ENCODE peak calls at places on chromosomes 5 and 9, in seven cellular contexts. One of them, this sample, is unnamed.
A peak's percentile ranks its signal among the peaks of the same experiment; 100 is the strongest.

GRCh38 chr5:64637837-64638443 is 52.4 kb upstream of the SHISAL2B start:
- DNase-seq in mesenchymal stem cell: peak; percentile 6
- DNase-seq in neuronal stem cell: no peak
- DNase-seq in IMR-90: no peak
- DNase-seq in H1: no peak
- DNase-seq in H9: peak; percentile 37
- DNase-seq in trophoblast cell: no peak
- DNase-seq in this sample: peak; percentile 67

GRCh38 chr5:64876203-64876602 is 107.5 kb downstream of the CWC27 start:
- DNase-seq in mesenchymal stem cell: no peak
- DNase-seq in neuronal stem cell: no peak
- DNase-seq in IMR-90: no peak
- DNase-seq in H1: no peak
- DNase-seq in H9: no peak
- DNase-seq in trophoblast cell: no peak
- DNase-seq in this sample: no peak

GRCh38 chr9:133477992-133478850 is 678 bp downstream of the SLC2A6 start:
- DNase-seq in mesenchymal stem cell: peak; percentile 89
- DNase-seq in neuronal stem cell: peak; percentile 39
- DNase-seq in IMR-90: peak; percentile 17
- DNase-seq in H1: no peak
- DNase-seq in H9: no peak
- DNase-seq in trophoblast cell: peak; percentile 30
- DNase-seq in this sample: peak; percentile 73

GRCh38 chr5:58849995-58850667 is 267.3 kb downstream of the RAB3C start:
- DNase-seq in mesenchymal stem cell: peak; percentile 43
- DNase-seq in neuronal stem cell: peak; percentile 64
- DNase-seq in IMR-90: peak; percentile 26
- DNase-seq in H1: no peak
- DNase-seq in H9: no peak
- DNase-seq in trophoblast cell: peak; percentile 91
- DNase-seq in this sample: peak; percentile 97

GRCh38 chr9:522658-523057 is 308.0 kb downstream of the DOCK8 start:
- DNase-seq in mesenchymal stem cell: no peak
- DNase-seq in neuronal stem cell: no peak
- DNase-seq in IMR-90: no peak
- DNase-seq in H1: no peak
- DNase-seq in H9: no peak
- DNase-seq in trophoblast cell: no peak
- DNase-seq in this sample: no peak

GRCh38 chr5:113221294-113222176 is 213.3 kb downstream of the TSSK1B start:
- DNase-seq in mesenchymal stem cell: no peak
- DNase-seq in neuronal stem cell: no peak
- DNase-seq in IMR-90: peak; percentile 31
- DNase-seq in H1: no peak
- DNase-seq in H9: no peak
- DNase-seq in trophoblast cell: no peak
- DNase-seq in this sample: no peak

GRCh38 chr9:120486347-120486746 is 93.6 kb downstream of the CDK5RAP2 start:
- DNase-seq in mesenchymal stem cell: no peak
- DNase-seq in neuronal stem cell: no peak
- DNase-seq in IMR-90: no peak
- DNase-seq in H1: no peak
- DNase-seq in H9: no peak
- DNase-seq in trophoblast cell: no peak
- DNase-seq in this sample: no peak

GRCh38 chr5:127950707-127951356 is 132.7 kb upstream of the SLC12A2 start:
- DNase-seq in mesenchymal stem cell: peak; percentile 38
- DNase-seq in neuronal stem cell: no peak
- DNase-seq in IMR-90: peak; percentile 18
- DNase-seq in H1: no peak
- DNase-seq in H9: no peak
- DNase-seq in trophoblast cell: peak; percentile 29
- DNase-seq in this sample: no peak

GRCh38 chr5:33827885-33828284 is 63.9 kb downstream of the ADAMTS12 start:
- DNase-seq in mesenchymal stem cell: no peak
- DNase-seq in neuronal stem cell: no peak
- DNase-seq in IMR-90: no peak
- DNase-seq in H1: no peak
- DNase-seq in H9: no peak
- DNase-seq in trophoblast cell: no peak
- DNase-seq in this sample: no peak

GRCh38 chr5:74035521-74035937 is 409.5 kb downstream of the ARHGEF28 start:
- DNase-seq in mesenchymal stem cell: peak; percentile 69
- DNase-seq in neuronal stem cell: no peak
- DNase-seq in IMR-90: peak; percentile 69
- DNase-seq in H1: no peak
- DNase-seq in H9: peak; percentile 46
- DNase-seq in trophoblast cell: peak; percentile 31
- DNase-seq in this sample: peak; percentile 90

GRCh38 chr5:149702607-149702952 is 27.5 kb upstream of the PPARGC1B start:
- DNase-seq in mesenchymal stem cell: no peak
- DNase-seq in neuronal stem cell: no peak
- DNase-seq in IMR-90: no peak
- DNase-seq in H1: no peak
- DNase-seq in H9: no peak
- DNase-seq in trophoblast cell: no peak
- DNase-seq in this sample: no peak

GRCh38 chr9:130179508-130179907 is 7.3 kb downstream of the NCS1 start:
- DNase-seq in mesenchymal stem cell: no peak
- DNase-seq in neuronal stem cell: no peak
- DNase-seq in IMR-90: no peak
- DNase-seq in H1: no peak
- DNase-seq in H9: no peak
- DNase-seq in trophoblast cell: no peak
- DNase-seq in this sample: no peak

GRCh38 chr9:83362341-83362995 is 175.7 kb downstream of the FRMD3 start:
- DNase-seq in mesenchymal stem cell: no peak
- DNase-seq in neuronal stem cell: no peak
- DNase-seq in IMR-90: no peak
- DNase-seq in H1: no peak
- DNase-seq in H9: no peak
- DNase-seq in trophoblast cell: no peak
- DNase-seq in this sample: peak; percentile 24

GRCh38 chr5:68037541-68037940 is 178.0 kb upstream of the PIK3R1 start:
- DNase-seq in mesenchymal stem cell: peak; percentile 32
- DNase-seq in neuronal stem cell: no peak
- DNase-seq in IMR-90: peak; percentile 5
- DNase-seq in H1: no peak
- DNase-seq in H9: no peak
- DNase-seq in trophoblast cell: peak; percentile 50
- DNase-seq in this sample: no peak

GRCh38 chr9:34179528-34180138 is 790 bp downstream of the UBAP1 start:
- DNase-seq in mesenchymal stem cell: peak; percentile 73
- DNase-seq in neuronal stem cell: no peak
- DNase-seq in IMR-90: peak; percentile 61
- DNase-seq in H1: no peak
- DNase-seq in H9: no peak
- DNase-seq in trophoblast cell: peak; percentile 87
- DNase-seq in this sample: no peak

GRCh38 chr9:130698514-130698913 is 4.9 kb downstream of the EXOSC2 start:
- DNase-seq in mesenchymal stem cell: no peak
- DNase-seq in neuronal stem cell: no peak
- DNase-seq in IMR-90: peak; percentile 37
- DNase-seq in H1: no peak
- DNase-seq in H9: no peak
- DNase-seq in trophoblast cell: peak; percentile 65
- DNase-seq in this sample: peak; percentile 71

DNA sequence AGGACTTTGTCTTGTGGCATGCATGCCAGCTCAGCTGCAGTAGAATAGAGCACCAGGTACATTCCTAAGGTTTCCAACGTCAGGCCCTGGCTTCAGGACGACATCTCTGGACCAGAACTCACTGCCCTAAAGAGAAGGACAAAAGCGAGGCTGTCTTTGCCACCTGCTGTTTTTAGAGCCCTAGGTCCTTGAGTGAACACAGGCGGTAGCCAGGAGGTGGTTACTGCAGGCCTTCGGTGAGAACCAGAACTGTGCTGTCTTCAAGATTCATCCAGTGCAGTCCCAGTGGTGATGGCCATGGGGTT is 288.9 kb upstream of the CDH18 start:
- DNase-seq in mesenchymal stem cell: no peak
- DNase-seq in neuronal stem cell: no peak
- DNase-seq in IMR-90: no peak
- DNase-seq in H1: peak; percentile 15
- DNase-seq in H9: peak; percentile 31
- DNase-seq in trophoblast cell: no peak
- DNase-seq in this sample: peak; percentile 10
- H4K8ac ChIP-seq in mesenchymal stem cell: no peak overlapping the region
- H4K8ac ChIP-seq in neuronal stem cell: no peak overlapping the region
- H4K8ac ChIP-seq in IMR-90: no peak overlapping the region
- H4K8ac ChIP-seq in H1: no peak overlapping the region
- H4K8ac ChIP-seq in H9: no peak overlapping the region
- H4K8ac ChIP-seq in trophoblast cell: no peak overlapping the region
- H4K8ac ChIP-seq in this sample: no peak overlapping the region

DNA sequence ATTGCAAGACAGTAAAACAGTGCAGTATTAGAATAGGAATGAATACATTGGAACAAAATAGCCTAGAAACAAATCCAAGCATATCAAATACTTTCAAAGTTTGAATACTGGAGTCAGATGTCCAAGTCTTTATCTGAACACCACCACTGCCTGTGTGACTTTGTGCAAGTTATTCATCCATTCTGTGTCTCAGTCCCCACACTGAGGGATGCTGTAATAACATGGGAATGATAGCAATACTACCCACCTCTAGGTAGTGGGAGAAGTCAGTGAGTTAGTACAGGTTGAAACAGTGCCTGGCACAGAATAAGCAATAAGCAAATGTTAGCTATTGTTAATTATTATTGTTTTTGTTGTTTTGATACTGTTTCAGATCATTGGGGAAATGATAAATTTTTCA is 130.9 kb downstream of the SUSD1 start:
- DNase-seq in mesenchymal stem cell: no peak
- DNase-seq in neuronal stem cell: no peak
- DNase-seq in IMR-90: peak; percentile 58
- DNase-seq in H1: no peak
- DNase-seq in H9: no peak
- DNase-seq in trophoblast cell: no peak
- DNase-seq in this sample: no peak
- H3K27ac ChIP-seq in mesenchymal stem cell: peak overlapping the region; percentile 61
- H3K27ac ChIP-seq in neuronal stem cell: no peak overlapping the region
- H3K27ac ChIP-seq in IMR-90: peak overlapping the region; percentile 38
- H3K27ac ChIP-seq in H1: no peak overlapping the region
- H3K27ac ChIP-seq in H9: no peak overlapping the region
- H3K27ac ChIP-seq in trophoblast cell: no peak overlapping the region
- H3K27ac ChIP-seq in this sample: no peak overlapping the region

GRCh38 chr5:41921166-41921565 is 3.9 kb upstream of the FBXO4 start:
- DNase-seq in mesenchymal stem cell: no peak
- DNase-seq in neuronal stem cell: no peak
- DNase-seq in IMR-90: no peak
- DNase-seq in H1: no peak
- DNase-seq in H9: no peak
- DNase-seq in trophoblast cell: no peak
- DNase-seq in this sample: no peak
- H4K8ac ChIP-seq in mesenchymal stem cell: no peak overlapping the region
- H4K8ac ChIP-seq in neuronal stem cell: no peak overlapping the region
- H4K8ac ChIP-seq in IMR-90: no peak overlapping the region
- H4K8ac ChIP-seq in H1: no peak overlapping the region
- H4K8ac ChIP-seq in H9: no peak overlapping the region
- H4K8ac ChIP-seq in trophoblast cell: no peak overlapping the region
- H4K8ac ChIP-seq in this sample: no peak overlapping the region

GRCh38 chr5:87780831-87781760 is 368.4 kb upstream of the CCNH start:
- DNase-seq in mesenchymal stem cell: peak; percentile 80
- DNase-seq in neuronal stem cell: peak; percentile 86
- DNase-seq in IMR-90: peak; percentile 74
- DNase-seq in H1: peak; percentile 57
- DNase-seq in H9: peak; percentile 88
- DNase-seq in trophoblast cell: peak; percentile 93
- DNase-seq in this sample: peak; percentile 87
- H3K27ac ChIP-seq in mesenchymal stem cell: no peak overlapping the region
- H3K27ac ChIP-seq in neuronal stem cell: no peak overlapping the region
- H3K27ac ChIP-seq in IMR-90: no peak overlapping the region
- H3K27ac ChIP-seq in H1: no peak overlapping the region
- H3K27ac ChIP-seq in H9: no peak overlapping the region
- H3K27ac ChIP-seq in trophoblast cell: no peak overlapping the region
- H3K27ac ChIP-seq in this sample: no peak overlapping the region

DNA sequence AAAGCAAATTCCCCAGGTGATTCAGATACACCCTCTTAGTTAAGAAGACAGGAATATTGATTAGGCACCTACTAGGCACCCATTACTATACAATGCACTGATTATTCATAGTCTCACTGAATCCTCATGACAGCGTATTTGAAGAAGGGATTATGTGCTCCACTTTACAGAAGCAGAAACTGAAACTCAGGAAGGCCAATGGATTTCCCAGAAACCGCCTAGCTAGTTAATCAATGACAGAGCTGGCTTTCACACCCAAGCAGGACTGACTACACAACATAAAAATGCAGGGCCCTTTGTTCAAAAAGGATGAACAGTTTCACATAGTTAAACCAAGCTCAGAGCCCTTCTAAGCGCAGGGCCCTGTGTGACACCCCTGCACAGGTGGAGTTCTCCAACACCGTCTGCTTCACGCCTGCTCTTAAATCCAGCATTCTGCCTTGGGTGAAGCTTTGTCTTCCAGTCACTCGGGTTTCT is 117.3 kb downstream of the TTLL11 start:
- DNase-seq in mesenchymal stem cell: no peak
- DNase-seq in neuronal stem cell: no peak
- DNase-seq in IMR-90: peak; percentile 57
- DNase-seq in H1: no peak
- DNase-seq in H9: no peak
- DNase-seq in trophoblast cell: no peak
- DNase-seq in this sample: no peak
- H4K8ac ChIP-seq in mesenchymal stem cell: no peak overlapping the region
- H4K8ac ChIP-seq in neuronal stem cell: no peak overlapping the region
- H4K8ac ChIP-seq in IMR-90: no peak overlapping the region
- H4K8ac ChIP-seq in H1: no peak overlapping the region
- H4K8ac ChIP-seq in H9: no peak overlapping the region
- H4K8ac ChIP-seq in trophoblast cell: no peak overlapping the region
- H4K8ac ChIP-seq in this sample: no peak overlapping the region

GRCh38 chr5:114387433-114387832 is 25.6 kb downstream of the KCNN2 start:
- DNase-seq in mesenchymal stem cell: no peak
- DNase-seq in neuronal stem cell: peak; percentile 41
- DNase-seq in IMR-90: no peak
- DNase-seq in H1: no peak
- DNase-seq in H9: no peak
- DNase-seq in trophoblast cell: no peak
- DNase-seq in this sample: no peak
- H3K27ac ChIP-seq in mesenchymal stem cell: no peak overlapping the region
- H3K27ac ChIP-seq in neuronal stem cell: no peak overlapping the region
- H3K27ac ChIP-seq in IMR-90: no peak overlapping the region
- H3K27ac ChIP-seq in H1: no peak overlapping the region
- H3K27ac ChIP-seq in H9: no peak overlapping the region
- H3K27ac ChIP-seq in trophoblast cell: no peak overlapping the region
- H3K27ac ChIP-seq in this sample: no peak overlapping the region

GRCh38 chr5:66994790-66995189 is 201.8 kb downstream of the CD180 start:
- DNase-seq in mesenchymal stem cell: no peak
- DNase-seq in neuronal stem cell: no peak
- DNase-seq in IMR-90: no peak
- DNase-seq in H1: no peak
- DNase-seq in H9: no peak
- DNase-seq in trophoblast cell: no peak
- DNase-seq in this sample: no peak
- H4K8ac ChIP-seq in mesenchymal stem cell: no peak overlapping the region
- H4K8ac ChIP-seq in neuronal stem cell: no peak overlapping the region
- H4K8ac ChIP-seq in IMR-90: no peak overlapping the region
- H4K8ac ChIP-seq in H1: no peak overlapping the region
- H4K8ac ChIP-seq in H9: no peak overlapping the region
- H4K8ac ChIP-seq in trophoblast cell: no peak overlapping the region
- H4K8ac ChIP-seq in this sample: no peak overlapping the region